ENCODE peak calls at places on chromosomes 1 and 21, in five cellular contexts. Y is GM19239, W is NCI-H1417, H is WTC11, V is AG08396. G is an unnamed sample.

GRCh38 chr1:233294991-233295774 is at the start of gene PCNX2:
- DNase-seq in Y (peak), W (peak), H (peak), V (peak), G (no peak)

GRCh38 chr1:154945160-154945961 is 8.8 kb upstream of the PMVK start:
- DNase-seq in Y (no peak), W (no peak), H (no peak), V (no peak), G (no peak)

GRCh38 chr1:100847481-100847880 is 47.2 kb downstream of the EXTL2 start:
- DNase-seq in Y (no peak), W (no peak), H (no peak), V (no peak), G (no peak)

GRCh38 chr1:185238447-185238846 is 78.6 kb downstream of the IVNS1ABP start:
- DNase-seq in Y (no peak), W (no peak), H (no peak), V (no peak), G (peak)

GRCh38 chr1:192442736-192443135 is 125.9 kb downstream of the RGS21 start:
- DNase-seq in Y (no peak), W (no peak), H (no peak), V (no peak), G (no peak)

GRCh38 chr1:240385985-240386978 is 225.7 kb downstream of the GREM2 start:
- DNase-seq in Y (no peak), W (no peak), H (no peak), V (peak), G (peak)

GRCh38 chr1:97281962-97282361 is 560.4 kb downstream of the PTBP2 start:
- DNase-seq in Y (no peak), W (no peak), H (no peak), V (no peak), G (no peak)

GRCh38 chr21:42315296-42315891 is at the start of gene TFF3:
- DNase-seq in Y (no peak), W (peak), H (no peak), V (no peak), G (no peak)

GRCh38 chr1:156406229-156406628 is 37.2 kb downstream of the RHBG start:
- DNase-seq in Y (no peak), W (no peak), H (no peak), V (no peak), G (no peak)

GRCh38 chr1:108590436-108590835 is 30.5 kb downstream of the EEIG2 start:
- DNase-seq in Y (no peak), W (no peak), H (no peak), V (no peak), G (peak)

GRCh38 chr1:9746211-9746610 is 77.6 kb downstream of the CLSTN1 start:
- DNase-seq in Y (no peak), W (no peak), H (no peak), V (no peak), G (no peak)

GRCh38 chr1:204725821-204726448 is 40.4 kb upstream of the LRRN2 start:
- DNase-seq in Y (no peak), W (no peak), H (no peak), V (no peak), G (no peak)

GRCh38 chr1:180462099-180462498 is 40.3 kb downstream of the ACBD6 start:
- DNase-seq in Y (no peak), W (no peak), H (no peak), V (no peak), G (no peak)

GRCh38 chr1:3244539-3245315 is 175.7 kb downstream of the PRDM16 start:
- DNase-seq in Y (no peak), W (no peak), H (no peak), V (no peak), G (no peak)

GRCh38 chr1:96524100-96524499 is 197.5 kb upstream of the PTBP2 start:
- DNase-seq in Y (no peak), W (no peak), H (no peak), V (no peak), G (no peak)

GRCh38 chr1:242800521-242800920 is 276.0 kb upstream of the PLD5 start:
- DNase-seq in Y (no peak), W (no peak), H (no peak), V (no peak), G (no peak)

GRCh38 chr1:161206411-161207140 is 4.4 kb downstream of the NDUFS2 start:
- DNase-seq in Y (no peak), W (no peak), H (no peak), V (no peak), G (no peak)

GRCh38 chr1:73331726-73332125 is 866.2 kb downstream of the LRRIQ3 start:
- DNase-seq in Y (no peak), W (no peak), H (no peak), V (no peak), G (no peak)

GRCh38 chr1:2136386-2136821 is 58.2 kb downstream of the FAAP20 start:
- DNase-seq in Y (no peak), W (no peak), H (no peak), V (no peak), G (no peak)

GRCh38 chr1:43994794-43995790 is 3.7 kb downstream of the CCDC24 start:
- DNase-seq in Y (peak), W (peak), H (peak), V (no peak), G (no peak)

GRCh38 chr1:11653616-11654570 is at the start of gene FBXO2:
- DNase-seq in Y (no peak), W (no peak), H (no peak), V (peak), G (no peak)

GRCh38 chr1:11648039-11648438 is 6.2 kb downstream of the FBXO2 start:
- DNase-seq in Y (no peak), W (no peak), H (no peak), V (no peak), G (no peak)

GRCh38 chr1:18637962-18638817 is 7.5 kb downstream of the PAX7 start:
- DNase-seq in Y (no peak), W (no peak), H (no peak), V (no peak), G (no peak)

GRCh38 chr1:48677306-48678287 is 99.1 kb downstream of the BEND5 start:
- DNase-seq in Y (peak), W (peak), H (peak), V (peak), G (peak)

GRCh38 chr1:24688621-24689195 is 45.6 kb downstream of the SRRM1 start:
- DNase-seq in Y (peak), W (peak), H (peak), V (peak), G (peak)

GRCh38 chr1:50348449-50349241 is 74.6 kb downstream of the DMRTA2 start:
- DNase-seq in Y (peak), W (peak), H (peak), V (peak), G (peak)

GRCh38 chr1:85449356-85449755 is 15.6 kb downstream of the DDAH1 start:
- DNase-seq in Y (no peak), W (no peak), H (no peak), V (no peak), G (no peak)

GRCh38 chr1:94806451-94806861 is 13.7 kb upstream of the SLC44A3 start:
- DNase-seq in Y (no peak), W (no peak), H (no peak), V (no peak), G (peak)

GRCh38 chr1:212752256-212752933 is 39.2 kb downstream of the NSL1 start:
- DNase-seq in Y (no peak), W (no peak), H (no peak), V (peak), G (no peak)

GRCh38 chr1:11237364-11237755 is 25.0 kb downstream of the MTOR start:
- DNase-seq in Y (no peak), W (no peak), H (no peak), V (no peak), G (no peak)

GRCh38 chr1:3785458-3786157 is 10.7 kb downstream of the LRRC47 start:
- DNase-seq in Y (no peak), W (no peak), H (peak), V (no peak), G (no peak)

GRCh38 chr1:23210351-23210785 is 6.9 kb downstream of the HTR1D start:
- DNase-seq in Y (no peak), W (no peak), H (peak), V (no peak), G (no peak)

GRCh38 chr1:229759037-229759435 is 133.0 kb downstream of the URB2 start:
- DNase-seq in Y (no peak), W (no peak), H (no peak), V (no peak), G (no peak)

GRCh38 chr21:29114765-29115164 is 15.7 kb upstream of the MAP3K7CL start:
- DNase-seq in Y (no peak), W (no peak), H (no peak), V (peak), G (peak)

GRCh38 chr1:50977575-50978143 is 7.6 kb downstream of the CDKN2C start:
- DNase-seq in Y (no peak), W (peak), H (peak), V (peak), G (no peak)

GRCh38 chr1:55882931-55883330 is 667.8 kb upstream of the USP24 start:
- DNase-seq in Y (no peak), W (no peak), H (no peak), V (no peak), G (no peak)

GRCh38 chr21:40902993-40903392 is 56.0 kb upstream of the DSCAM start:
- DNase-seq in Y (no peak), W (no peak), H (no peak), V (no peak), G (no peak)

G was measured in fibroblast of the conjunctiva.